ENCODE peak calls at places on chromosomes 12 and 14, in five cellular contexts. W is activated naive CD4-positive, alpha-beta T cell treated with Interleukin-2 at 50 U/mL for 16 hours; F is nephron progenitor cell; H is activated naive CD8-positive, alpha-beta T cell treated with anti-CD3 and anti-CD28 coated beads, Interleukin-2, amount 50 U/mL, for 24 hours; K is H4. V is an unnamed sample.
A peak's percentile ranks its signal among the peaks of the same experiment; 100 is the strongest.

GRCh38 chr12:11834104-11834812 is 184.8 kb downstream of the ETV6 start:
- DNase-seq in W (no peak), F (no peak), H (no peak), K (no peak), V (no peak)

GRCh38 chr12:109389146-109389545 is 41.4 kb downstream of the MYO1H start:
- DNase-seq in W (no peak), F (no peak), H (no peak), K (peak; percentile 14), V (peak; percentile 75)

GRCh38 chr14:86124328-86124727 is 594.4 kb downstream of the FLRT2 start:
- DNase-seq in W (no peak), F (no peak), H (no peak), K (no peak), V (no peak)

GRCh38 chr12:25839470-25839869 is 119.0 kb upstream of the RASSF8 start:
- DNase-seq in W (no peak), F (no peak), H (no peak), K (no peak), V (peak; percentile 3)

GRCh38 chr12:1174659-1175058 is 183.6 kb downstream of the ERC1 start:
- DNase-seq in W (no peak), F (no peak), H (no peak), K (no peak), V (no peak)

GRCh38 chr12:105036937-105037649 is 47.2 kb downstream of the ALDH1L2 start:
- DNase-seq in W (no peak), F (no peak), H (no peak), K (no peak), V (no peak)

GRCh38 chr12:106044773-106045172 is 94.0 kb downstream of the NUAK1 start:
- DNase-seq in W (no peak), F (no peak), H (no peak), K (no peak), V (no peak)

GRCh38 chr12:50859621-50860020 is 16.9 kb downstream of the TMPRSS12 start:
- DNase-seq in W (no peak), F (no peak), H (no peak), K (no peak), V (no peak)

GRCh38 chr12:110453569-110454296 is 3.6 kb upstream of the ARPC3 start:
- DNase-seq in W (no peak), F (no peak), H (no peak), K (no peak), V (no peak)

GRCh38 chr14:79608426-79608825 is 602.9 kb downstream of the DIO2 start:
- DNase-seq in W (no peak), F (no peak), H (no peak), K (no peak), V (no peak)

GRCh38 chr14:93019367-93019843 is 96.3 kb downstream of the ITPK1 start:
- DNase-seq in W (no peak), F (no peak), H (no peak), K (no peak), V (no peak)

GRCh38 chr12:117567644-117568043 is 206.2 kb upstream of the NOS1 start:
- DNase-seq in W (no peak), F (no peak), H (no peak), K (no peak), V (no peak)

GRCh38 chr14:30223385-30223785 is 295.7 kb upstream of the PRKD1 start:
- DNase-seq in W (no peak), F (no peak), H (no peak), K (peak; percentile 86), V (peak; percentile 1)

GRCh38 chr14:54117401-54117800 is 160.8 kb upstream of the BMP4 start:
- DNase-seq in W (no peak), F (no peak), H (no peak), K (no peak), V (no peak)

GRCh38 chr12:11798856-11799530 is 149.5 kb downstream of the ETV6 start:
- DNase-seq in W (no peak), F (no peak), H (no peak), K (peak; percentile 86), V (peak; percentile 71)